ENCODE peak calls at places on chromosomes 5 and 9, in eight cellular contexts. T, S, J, M, D, A, H and X are unnamed samples.

GRCh38 chr5:127826011-127826410 is 122.8 kb downstream of the CCDC192 start:
- DNase-seq in T (no peak), S (no peak), J (no peak), M (no peak), D (no peak), A (no peak), H (no peak), X (no peak)

GRCh38 chr5:64653776-64654175 is 36.5 kb upstream of the SHISAL2B start:
- DNase-seq in T (no peak), S (no peak), J (no peak), M (no peak), D (no peak), A (no peak), H (no peak), X (no peak)

GRCh38 chr5:10534491-10535236 is 29.2 kb upstream of the ANKRD33B start:
- DNase-seq in T (no peak), S (no peak), J (no peak), M (no peak), D (no peak), A (peak; percentile 13), H (no peak), X (no peak)

GRCh38 chr5:1312206-1312605 is 17.3 kb upstream of the TERT start:
- DNase-seq in T (no peak), S (no peak), J (no peak), M (no peak), D (no peak), A (no peak), H (no peak), X (no peak)

GRCh38 chr9:31336841-31337240 is 1047.6 kb upstream of the ACO1 start:
- DNase-seq in T (no peak), S (no peak), J (no peak), M (no peak), D (no peak), A (no peak), H (no peak), X (no peak)

GRCh38 chr9:36357639-36358038 is 42.4 kb downstream of the RNF38 start:
- DNase-seq in T (no peak), S (no peak), J (no peak), M (no peak), D (no peak), A (no peak), H (no peak), X (no peak)

GRCh38 chr5:68253612-68254341 is 38.2 kb downstream of the PIK3R1 start:
- DNase-seq in T (no peak), S (no peak), J (no peak), M (no peak), D (no peak), A (no peak), H (no peak), X (no peak)

GRCh38 chr9:4515958-4516375 is 25.7 kb downstream of the SLC1A1 start:
- DNase-seq in T (no peak), S (no peak), J (no peak), M (no peak), D (peak; percentile 49), A (no peak), H (no peak), X (no peak)

GRCh38 chr5:16570121-16570815 is 46.5 kb downstream of the RETREG1 start:
- DNase-seq in T (no peak), S (peak; percentile 69), J (no peak), M (no peak), D (no peak), A (no peak), H (no peak), X (no peak)

GRCh38 chr9:69918317-69918716 is 97.7 kb downstream of the CFAP95 start:
- DNase-seq in T (no peak), S (no peak), J (no peak), M (no peak), D (no peak), A (no peak), H (no peak), X (no peak)

GRCh38 chr5:5492087-5492933 is 69.8 kb downstream of the ICE1 start:
- DNase-seq in T (peak; percentile 26), S (peak; percentile 65), J (no peak), M (peak; percentile 64), D (peak; percentile 67), A (no peak), H (no peak), X (peak; percentile 50)

GRCh38 chr5:8633706-8634105 is 764.8 kb downstream of the MTRR start:
- DNase-seq in T (no peak), S (no peak), J (peak; percentile 29), M (no peak), D (no peak), A (no peak), H (no peak), X (no peak)

GRCh38 chr5:74075900-74076484 is 450.0 kb downstream of the ARHGEF28 start:
- DNase-seq in T (no peak), S (no peak), J (no peak), M (no peak), D (no peak), A (no peak), H (no peak), X (no peak)

GRCh38 chr9:97487107-97487506 is 14.4 kb upstream of the TMOD1 start:
- DNase-seq in T (no peak), S (peak; percentile 41), J (no peak), M (no peak), D (no peak), A (no peak), H (no peak), X (no peak)

GRCh38 chr5:80411589-80412219 is 3.8 kb downstream of the ZFYVE16 start:
- DNase-seq in T (no peak), S (no peak), J (no peak), M (no peak), D (no peak), A (no peak), H (no peak), X (no peak)

GRCh38 chr5:135242021-135242480 is 157.0 kb downstream of the MACROH2A1 start:
- DNase-seq in T (no peak), S (peak; percentile 95), J (no peak), M (peak; percentile 3), D (no peak), A (no peak), H (no peak), X (peak; percentile 10)

GRCh38 chr9:22813520-22813919 is 366.9 kb downstream of the DMRTA1 start:
- DNase-seq in T (no peak), S (no peak), J (no peak), M (no peak), D (peak; percentile 21), A (no peak), H (no peak), X (no peak)

GRCh38 chr5:154165886-154166285 is 24.6 kb upstream of the GALNT10 start:
- DNase-seq in T (no peak), S (no peak), J (no peak), M (no peak), D (no peak), A (no peak), H (no peak), X (peak; percentile 46)

GRCh38 chr5:174581483-174581882 is 142.9 kb upstream of the MSX2 start:
- DNase-seq in T (no peak), S (peak; percentile 63), J (no peak), M (peak; percentile 53), D (no peak), A (no peak), H (no peak), X (peak; percentile 79)

GRCh38 chr5:31047621-31048020 is 145.9 kb upstream of the CDH6 start:
- DNase-seq in T (no peak), S (no peak), J (no peak), M (no peak), D (no peak), A (no peak), H (no peak), X (no peak)

GRCh38 chr5:111411321-111411720 is 101.0 kb downstream of the STARD4 start:
- DNase-seq in T (no peak), S (no peak), J (peak; percentile 7), M (no peak), D (no peak), A (no peak), H (no peak), X (no peak)

GRCh38 chr5:131379071-131379538 is 115.3 kb downstream of the CDC42SE2 start:
- DNase-seq in T (no peak), S (peak; percentile 17), J (no peak), M (no peak), D (peak; percentile 73), A (no peak), H (no peak), X (no peak)

GRCh38 chr5:58266402-58266801 is 193.5 kb downstream of the PLK2 start:
- DNase-seq in T (no peak), S (peak; percentile 11), J (no peak), M (no peak), D (no peak), A (no peak), H (no peak), X (no peak)

GRCh38 chr5:91401175-91401574 is 18.1 kb upstream of the ARRDC3 start:
- DNase-seq in T (no peak), S (no peak), J (no peak), M (no peak), D (no peak), A (no peak), H (no peak), X (no peak)

GRCh38 chr5:5418764-5419163 is 3.7 kb upstream of the ICE1 start:
- DNase-seq in T (no peak), S (no peak), J (no peak), M (no peak), D (peak; percentile 19), A (no peak), H (no peak), X (no peak)

GRCh38 chr5:111197523-111197922 is 26.7 kb upstream of the CAMK4 start:
- DNase-seq in T (no peak), S (peak; percentile 15), J (no peak), M (peak; percentile 81), D (no peak), A (no peak), H (no peak), X (no peak)

GRCh38 chr5:57650360-57651069 is 167.9 kb upstream of the ACTBL2 start:
- DNase-seq in T (peak; percentile 17), S (peak; percentile 54), J (peak; percentile 31), M (peak; percentile 49), D (peak; percentile 55), A (no peak), H (no peak), X (peak; percentile 82)

GRCh38 chr9:133604856-133605255 is 4.3 kb downstream of the FAM163B start:
- DNase-seq in T (no peak), S (no peak), J (no peak), M (peak; percentile 62), D (no peak), A (no peak), H (no peak), X (no peak)

GRCh38 chr5:17189381-17190036 is 27.9 kb upstream of the BASP1 start:
- DNase-seq in T (peak; percentile 30), S (peak; percentile 83), J (no peak), M (peak; percentile 84), D (peak; percentile 81), A (peak; percentile 64), H (peak; percentile 45), X (peak; percentile 86)

GRCh38 chr5:139636207-139636792 is 11.8 kb upstream of the CXXC5 start:
- DNase-seq in T (peak; percentile 93), S (peak; percentile 55), J (no peak), M (no peak), D (peak; percentile 98), A (no peak), H (no peak), X (no peak)

GRCh38 chr5:86143837-86144236 is 473.9 kb upstream of the COX7C start:
- DNase-seq in T (no peak), S (peak; percentile 22), J (no peak), M (no peak), D (no peak), A (no peak), H (no peak), X (no peak)

GRCh38 chr9:37967681-37968080 is 63.8 kb upstream of the SLC25A51 start:
- DNase-seq in T (no peak), S (no peak), J (no peak), M (no peak), D (no peak), A (no peak), H (no peak), X (no peak)

GRCh38 chr5:1152771-1153282 is 41.0 kb upstream of the SLC12A7 start:
- DNase-seq in T (no peak), S (no peak), J (no peak), M (no peak), D (no peak), A (no peak), H (no peak), X (no peak)

GRCh38 chr9:28801144-28801799 is 1228.0 kb upstream of the C9orf72 start:
- DNase-seq in T (no peak), S (no peak), J (no peak), M (no peak), D (no peak), A (no peak), H (no peak), X (no peak)